ENCODE peak calls at places on chromosome 9, in ten cellular contexts. K, T, Y, I, D, R, M, A, Q and X are unnamed samples.

GRCh38 chr9:38686923-38687322 is 33.0 kb downstream of the FAM240B start:
- DNase-seq in K (no peak), T (no peak), Y (no peak), I (no peak), D (no peak), R (no peak), M (no peak), A (no peak), Q (no peak), X (no peak)

GRCh38 chr9:133815781-133816180 is 77.6 kb upstream of the SARDH start:
- DNase-seq in K (no peak), T (no peak), Y (no peak), I (no peak), D (no peak), R (no peak), M (no peak), A (no peak), Q (no peak), X (no peak)

GRCh38 chr9:87007711-87008360 is 60.5 kb upstream of the GAS1 start:
- DNase-seq in K (peak), T (no peak), Y (no peak), I (no peak), D (no peak), R (no peak), M (no peak), A (no peak), Q (no peak), X (no peak)

GRCh38 chr9:38724749-38725148 is 4.8 kb upstream of the FAM240B start:
- DNase-seq in K (no peak), T (no peak), Y (no peak), I (no peak), D (no peak), R (no peak), M (no peak), A (no peak), Q (no peak), X (no peak)

GRCh38 chr9:137397675-137398423 is 25.1 kb downstream of the EXD3 start:
- DNase-seq in K (no peak), T (no peak), Y (no peak), I (no peak), D (no peak), R (no peak), M (peak), A (no peak), Q (no peak), X (no peak)

GRCh38 chr9:98890256-98890655 is 53.5 kb upstream of the COL15A1 start:
- DNase-seq in K (no peak), T (no peak), Y (no peak), I (no peak), D (no peak), R (no peak), M (no peak), A (no peak), Q (no peak), X (no peak)

GRCh38 chr9:135215571-135216161 is 128.2 kb downstream of the OLFM1 start:
- DNase-seq in K (no peak), T (no peak), Y (peak), I (no peak), D (no peak), R (no peak), M (no peak), A (no peak), Q (no peak), X (peak)

GRCh38 chr9:129336130-129336528 is 158.1 kb upstream of the IER5L start:
- DNase-seq in K (peak), T (no peak), Y (peak), I (no peak), D (no peak), R (no peak), M (no peak), A (no peak), Q (no peak), X (no peak)

GRCh38 chr9:127021664-127022337 is 100.6 kb downstream of the ANGPTL2 start:
- DNase-seq in K (peak), T (no peak), Y (no peak), I (no peak), D (no peak), R (no peak), M (no peak), A (no peak), Q (no peak), X (no peak)

GRCh38 chr9:112743216-112743835 is 7.2 kb upstream of the SNX30 start:
- DNase-seq in K (peak), T (no peak), Y (no peak), I (no peak), D (no peak), R (no peak), M (no peak), A (no peak), Q (peak), X (no peak)

GRCh38 chr9:109250771-109251079 is 70.1 kb downstream of the EPB41L4B start:
- DNase-seq in K (no peak), T (no peak), Y (no peak), I (no peak), D (no peak), R (no peak), M (no peak), A (no peak), Q (no peak), X (no peak)

GRCh38 chr9:88534456-88535225 is at the start of gene NXNL2:
- DNase-seq in K (peak), T (no peak), Y (peak), I (peak), D (peak), R (peak), M (no peak), A (peak), Q (peak), X (peak)

GRCh38 chr9:129223551-129224208 is 45.6 kb upstream of the IER5L start:
- DNase-seq in K (no peak), T (no peak), Y (no peak), I (no peak), D (no peak), R (no peak), M (no peak), A (no peak), Q (no peak), X (no peak)

GRCh38 chr9:94576131-94576530 is 17.5 kb downstream of the FBP2 start:
- DNase-seq in K (no peak), T (no peak), Y (no peak), I (no peak), D (no peak), R (no peak), M (no peak), A (no peak), Q (no peak), X (no peak)

GRCh38 chr9:81371824-81372223 is 317.5 kb downstream of the TLE1 start:
- DNase-seq in K (no peak), T (no peak), Y (no peak), I (no peak), D (no peak), R (no peak), M (no peak), A (no peak), Q (no peak), X (no peak)

GRCh38 chr9:125985998-125986655 is 239.0 kb downstream of the PBX3 start:
- DNase-seq in K (no peak), T (no peak), Y (no peak), I (no peak), D (peak), R (no peak), M (no peak), A (no peak), Q (no peak), X (no peak)

GRCh38 chr9:21317956-21318923 is 13.1 kb upstream of the IFNA5 start:
- DNase-seq in K (peak), T (no peak), Y (peak), I (peak), D (no peak), R (no peak), M (peak), A (no peak), Q (peak), X (no peak)

GRCh38 chr9:80204054-80204453 is 632.3 kb downstream of the TLE4 start:
- DNase-seq in K (no peak), T (no peak), Y (peak), I (no peak), D (no peak), R (no peak), M (no peak), A (no peak), Q (no peak), X (no peak)

GRCh38 chr9:85079374-85079773 is 409.8 kb downstream of the NTRK2 start:
- DNase-seq in K (no peak), T (no peak), Y (no peak), I (no peak), D (no peak), R (no peak), M (no peak), A (no peak), Q (no peak), X (no peak)

GRCh38 chr9:34589656-34590375 is at the start of gene CNTFR:
- DNase-seq in K (peak), T (no peak), Y (no peak), I (no peak), D (no peak), R (no peak), M (no peak), A (no peak), Q (no peak), X (peak)

GRCh38 chr9:77708416-77708815 is 60.3 kb upstream of the GNA14 start:
- DNase-seq in K (no peak), T (no peak), Y (no peak), I (no peak), D (no peak), R (no peak), M (no peak), A (no peak), Q (peak), X (no peak)

GRCh38 chr9:70852711-70853240 is 268.6 kb downstream of the TRPM3 start:
- DNase-seq in K (no peak), T (no peak), Y (no peak), I (no peak), D (no peak), R (no peak), M (no peak), A (no peak), Q (no peak), X (no peak)

GRCh38 chr9:13513710-13514444 is 234.4 kb upstream of the MPDZ start:
- DNase-seq in K (peak), T (peak), Y (peak), I (peak), D (no peak), R (no peak), M (no peak), A (no peak), Q (peak), X (no peak)

GRCh38 chr9:34624475-34624984 is 4.2 kb upstream of the DCTN3 start:
- DNase-seq in K (no peak), T (no peak), Y (no peak), I (no peak), D (no peak), R (no peak), M (no peak), A (no peak), Q (no peak), X (no peak)

GRCh38 chr9:120708526-120709224 is 5.6 kb downstream of the MEGF9 start:
- DNase-seq in K (peak), T (no peak), Y (peak), I (no peak), D (no peak), R (no peak), M (no peak), A (no peak), Q (no peak), X (no peak)

GRCh38 chr9:99345936-99346335 is 123.9 kb downstream of the SEC61B start:
- DNase-seq in K (no peak), T (no peak), Y (peak), I (no peak), D (no peak), R (no peak), M (no peak), A (no peak), Q (peak), X (no peak)

GRCh38 chr9:123941535-123942070 is 11.7 kb upstream of the DENND1A start:
- DNase-seq in K (no peak), T (no peak), Y (no peak), I (no peak), D (no peak), R (no peak), M (no peak), A (no peak), Q (no peak), X (no peak)

GRCh38 chr9:126399251-126399650 is 72.6 kb downstream of the MVB12B start:
- DNase-seq in K (peak), T (no peak), Y (no peak), I (no peak), D (no peak), R (no peak), M (no peak), A (no peak), Q (peak), X (no peak)

GRCh38 chr9:84511651-84512050 is 157.9 kb upstream of the NTRK2 start:
- DNase-seq in K (no peak), T (no peak), Y (no peak), I (no peak), D (no peak), R (no peak), M (no peak), A (no peak), Q (no peak), X (no peak)

GRCh38 chr9:88532320-88532719 is 2.7 kb upstream of the NXNL2 start:
- DNase-seq in K (peak), T (no peak), Y (peak), I (no peak), D (no peak), R (no peak), M (peak), A (no peak), Q (peak), X (peak)

GRCh38 chr9:80885894-80886293 is 803.5 kb downstream of the TLE1 start:
- DNase-seq in K (no peak), T (no peak), Y (peak), I (no peak), D (no peak), R (no peak), M (no peak), A (no peak), Q (no peak), X (no peak)

GRCh38 chr9:112558476-112558875 is 71.8 kb downstream of the KIAA1958 start:
- DNase-seq in K (peak), T (no peak), Y (peak), I (no peak), D (no peak), R (no peak), M (no peak), A (no peak), Q (no peak), X (no peak)

GRCh38 chr9:4489562-4489918 is 728 bp upstream of the SLC1A1 start:
- DNase-seq in K (peak), T (no peak), Y (no peak), I (no peak), D (no peak), R (no peak), M (no peak), A (no peak), Q (peak), X (no peak)

GRCh38 chr9:88256216-88256615 is 117.9 kb upstream of the SPATA31C2 start:
- DNase-seq in K (no peak), T (no peak), Y (no peak), I (no peak), D (no peak), R (no peak), M (no peak), A (no peak), Q (no peak), X (no peak)

GRCh38 chr9:34599546-34599945 is 10.0 kb upstream of the CNTFR start:
- DNase-seq in K (no peak), T (no peak), Y (no peak), I (no peak), D (no peak), R (no peak), M (no peak), A (no peak), Q (no peak), X (no peak)

GRCh38 chr9:91282292-91282691 is 79.4 kb downstream of the AUH start:
- DNase-seq in K (peak), T (no peak), Y (peak), I (no peak), D (no peak), R (no peak), M (no peak), A (no peak), Q (peak), X (no peak)

GRCh38 chr9:19009566-19009965 is 23.4 kb downstream of the SAXO1 start:
- DNase-seq in K (no peak), T (no peak), Y (no peak), I (no peak), D (no peak), R (no peak), M (no peak), A (no peak), Q (no peak), X (no peak)